ENCODE peak calls at places on chromosomes 6 and 20, in six cellular contexts. Q, G, V, X, J and B are unnamed samples.

GRCh38 chr6:43724914-43725642 is 37.5 kb upstream of the MRPS18A start:
- DNase-seq in Q (peak; percentile 26), G (peak; percentile 60), V (peak; percentile 88), X (peak; percentile 91), J (peak; percentile 49), B (peak; percentile 9)

GRCh38 chr6:37141291-37142046 is 28.5 kb upstream of the PIM1 start:
- DNase-seq in Q (no peak), G (peak; percentile 47), V (no peak), X (no peak), J (no peak), B (no peak)

GRCh38 chr6:132298344-132298949 is 102.8 kb downstream of the MOXD1 start:
- DNase-seq in Q (peak; percentile 36), G (peak; percentile 73), V (no peak), X (peak; percentile 56), J (no peak), B (no peak)

GRCh38 chr6:144921206-144921975 is 636.3 kb downstream of the UTRN start:
- DNase-seq in Q (no peak), G (no peak), V (no peak), X (no peak), J (no peak), B (no peak)

GRCh38 chr6:71197770-71198169 is 90.8 kb upstream of the OGFRL1 start:
- DNase-seq in Q (no peak), G (peak; percentile 63), V (no peak), X (no peak), J (no peak), B (no peak)

GRCh38 chr20:63331741-63332400 is 29.3 kb downstream of the CHRNA4 start:
- DNase-seq in Q (no peak), G (no peak), V (peak; percentile 44), X (peak; percentile 2), J (no peak), B (no peak)

GRCh38 chr20:19828233-19828632 is 70.2 kb downstream of the RIN2 start:
- DNase-seq in Q (peak; percentile 33), G (peak; percentile 76), V (no peak), X (no peak), J (no peak), B (no peak)

GRCh38 chr6:165883851-165884640 is 221.0 kb upstream of the PDE10A start:
- DNase-seq in Q (no peak), G (peak; percentile 57), V (peak; percentile 39), X (no peak), J (no peak), B (no peak)

GRCh38 chr20:33992145-33992922 is 1.4 kb upstream of the RALY start:
- DNase-seq in Q (no peak), G (no peak), V (no peak), X (no peak), J (no peak), B (no peak)

GRCh38 chr6:154302111-154302752 is 54.4 kb downstream of the IPCEF1 start:
- DNase-seq in Q (no peak), G (peak; percentile 78), V (no peak), X (no peak), J (no peak), B (no peak)

GRCh38 chr6:128395596-128395995 is 124.8 kb downstream of the PTPRK start:
- DNase-seq in Q (no peak), G (no peak), V (no peak), X (no peak), J (no peak), B (no peak)

GRCh38 chr6:52115145-52115741 is 27.8 kb upstream of the PKHD1 start:
- DNase-seq in Q (no peak), G (no peak), V (no peak), X (no peak), J (no peak), B (no peak)

GRCh38 chr6:78192057-78192456 is 539.2 kb downstream of the MEI4 start:
- DNase-seq in Q (no peak), G (no peak), V (no peak), X (no peak), J (no peak), B (no peak)

GRCh38 chr6:106253731-106254130 is 71.8 kb downstream of the ATG5 start:
- DNase-seq in Q (no peak), G (no peak), V (no peak), X (no peak), J (no peak), B (no peak)

GRCh38 chr6:57243954-57244353 is 21.8 kb upstream of the RAB23 start:
- DNase-seq in Q (no peak), G (no peak), V (no peak), X (no peak), J (no peak), B (no peak)
- H3K27ac ChIP-seq in Q (no peak overlapping the region), G (no peak overlapping the region), V (no peak overlapping the region), X (no peak overlapping the region), J (no peak overlapping the region), B (no peak overlapping the region)

DNA sequence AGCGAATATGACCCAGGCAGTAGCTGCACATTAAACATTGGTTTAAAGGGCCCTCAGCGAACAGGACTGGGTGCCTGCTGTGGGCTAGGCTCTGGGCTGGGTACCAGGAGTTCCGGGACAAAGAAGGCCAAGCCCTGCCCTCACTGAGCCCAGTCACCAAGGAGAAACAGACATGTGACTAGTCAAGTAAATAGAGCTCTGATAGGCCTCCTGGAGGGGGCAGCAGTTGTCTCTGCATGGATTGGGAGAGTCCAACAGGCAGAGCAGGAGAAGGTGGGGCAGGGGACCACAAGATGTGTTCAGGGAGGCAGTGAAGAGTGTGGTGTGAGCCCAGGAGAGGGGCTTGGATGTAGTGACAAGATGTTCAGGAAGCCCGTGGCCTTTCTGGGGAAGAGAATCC is 3.1 kb downstream of the HM13 start:
- DNase-seq in Q (peak; percentile 41), G (peak; percentile 45), V (no peak), X (peak; percentile 53), J (no peak), B (no peak)
- H3K27ac ChIP-seq in Q (no peak overlapping the region), G (no peak overlapping the region), V (no peak overlapping the region), X (no peak overlapping the region), J (no peak overlapping the region), B (peak overlapping the region; percentile 34)

GRCh38 chr6:157961829-157962228 is 19.8 kb upstream of the SYNJ2 start:
- DNase-seq in Q (no peak), G (no peak), V (no peak), X (no peak), J (no peak), B (no peak)

GRCh38 chr6:157961116-157961515 is 20.5 kb upstream of the SYNJ2 start:
- DNase-seq in Q (no peak), G (no peak), V (no peak), X (no peak), J (no peak), B (no peak)

GRCh38 chr6:157964139-157964538 is 17.5 kb upstream of the SYNJ2 start:
- DNase-seq in Q (no peak), G (no peak), V (no peak), X (no peak), J (no peak), B (peak; percentile 47)

GRCh38 chr6:157965387-157965786 is 16.3 kb upstream of the SYNJ2 start:
- DNase-seq in Q (no peak), G (no peak), V (no peak), X (no peak), J (no peak), B (no peak)

DNA sequence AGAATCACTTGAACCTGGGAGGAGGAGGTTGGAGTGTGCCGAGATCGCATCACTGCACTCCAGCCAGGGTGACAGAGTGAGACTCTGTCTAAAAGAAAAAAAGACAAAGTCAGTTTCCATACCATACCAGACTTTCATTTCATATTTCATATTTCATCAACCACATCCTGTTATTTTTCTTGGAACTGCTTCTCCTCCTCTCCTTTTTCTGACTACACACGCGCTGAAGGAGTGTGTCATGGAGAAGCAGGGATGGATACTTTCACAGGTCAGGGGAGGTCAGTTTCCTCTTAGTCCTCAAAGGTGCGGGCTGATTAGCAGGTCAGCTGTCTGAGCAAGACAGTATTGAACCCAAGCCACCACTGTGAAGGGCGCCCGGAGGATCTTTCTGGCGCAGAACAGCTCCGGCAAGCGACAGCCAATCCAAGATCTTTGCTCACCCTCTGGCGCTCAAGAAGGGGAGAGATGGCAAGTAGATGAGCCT is 19.0 kb upstream of the SYNJ2 start:
- DNase-seq in Q (no peak), G (peak; percentile 73), V (no peak), X (no peak), J (no peak), B (peak; percentile 75)
- H3K27ac ChIP-seq in Q (no peak overlapping the region), G (peak overlapping the region; percentile 85), V (no peak overlapping the region), X (no peak overlapping the region), J (no peak overlapping the region), B (no peak overlapping the region)

GRCh38 chr6:21764989-21765388 is 171.4 kb downstream of the SOX4 start:
- DNase-seq in Q (no peak), G (no peak), V (no peak), X (no peak), J (no peak), B (no peak)
- H3K27ac ChIP-seq in Q (no peak overlapping the region), G (no peak overlapping the region), V (no peak overlapping the region), X (no peak overlapping the region), J (no peak overlapping the region), B (no peak overlapping the region)